ENCODE peak calls at places on chromosomes 11 and 22, in seven cellular contexts. One of them, this sample, is unnamed.

GRCh38 chr11:65551572-65552398 is 6.4 kb downstream of the LTBP3 start:
- DNase-seq in HCT116: peak
- DNase-seq in SK-N-SH: peak
- DNase-seq in K562: peak
- DNase-seq in HepG2: peak
- DNase-seq in GM12878: no peak
- DNase-seq in H1: peak
- DNase-seq in this sample: no peak

GRCh38 chr22:39239561-39240423 is 5.0 kb downstream of the PDGFB start:
- DNase-seq in HCT116: no peak
- DNase-seq in SK-N-SH: no peak
- DNase-seq in K562: no peak
- DNase-seq in HepG2: no peak
- DNase-seq in GM12878: no peak
- DNase-seq in H1: no peak
- DNase-seq in this sample: no peak

GRCh38 chr11:57634311-57634710 is 15.4 kb downstream of the YPEL4 start:
- DNase-seq in HCT116: no peak
- DNase-seq in SK-N-SH: no peak
- DNase-seq in K562: no peak
- DNase-seq in HepG2: no peak
- DNase-seq in GM12878: no peak
- DNase-seq in H1: no peak
- DNase-seq in this sample: no peak

GRCh38 chr22:28541137-28541536 is 138.5 kb downstream of the TTC28 start:
- DNase-seq in HCT116: no peak
- DNase-seq in SK-N-SH: no peak
- DNase-seq in K562: no peak
- DNase-seq in HepG2: no peak
- DNase-seq in GM12878: no peak
- DNase-seq in H1: no peak
- DNase-seq in this sample: no peak

GRCh38 chr11:1782831-1783724 is 19.4 kb upstream of the CTSD start:
- DNase-seq in HCT116: no peak
- DNase-seq in SK-N-SH: peak
- DNase-seq in K562: no peak
- DNase-seq in HepG2: no peak
- DNase-seq in GM12878: no peak
- DNase-seq in H1: no peak
- DNase-seq in this sample: peak

GRCh38 chr11:120128392-120129172 is 9.3 kb downstream of the TRIM29 start:
- DNase-seq in HCT116: no peak
- DNase-seq in SK-N-SH: no peak
- DNase-seq in K562: no peak
- DNase-seq in HepG2: peak
- DNase-seq in GM12878: no peak
- DNase-seq in H1: no peak
- DNase-seq in this sample: peak

GRCh38 chr11:15629690-15630321 is 515.1 kb downstream of the INSC start:
- DNase-seq in HCT116: peak
- DNase-seq in SK-N-SH: no peak
- DNase-seq in K562: no peak
- DNase-seq in HepG2: peak
- DNase-seq in GM12878: no peak
- DNase-seq in H1: peak
- DNase-seq in this sample: no peak

GRCh38 chr22:31800065-31800464 is 46.2 kb downstream of the DEPDC5 start:
- DNase-seq in HCT116: peak
- DNase-seq in SK-N-SH: no peak
- DNase-seq in K562: no peak
- DNase-seq in HepG2: no peak
- DNase-seq in GM12878: no peak
- DNase-seq in H1: no peak
- DNase-seq in this sample: no peak

GRCh38 chr11:64867748-64868462 is 10.5 kb downstream of the EHD1 start:
- DNase-seq in HCT116: no peak
- DNase-seq in SK-N-SH: no peak
- DNase-seq in K562: no peak
- DNase-seq in HepG2: no peak
- DNase-seq in GM12878: no peak
- DNase-seq in H1: no peak
- DNase-seq in this sample: no peak

GRCh38 chr11:120055646-120056045 is 82.3 kb downstream of the TRIM29 start:
- DNase-seq in HCT116: no peak
- DNase-seq in SK-N-SH: no peak
- DNase-seq in K562: no peak
- DNase-seq in HepG2: no peak
- DNase-seq in GM12878: no peak
- DNase-seq in H1: no peak
- DNase-seq in this sample: peak

GRCh38 chr11:27837895-27838563 is 137.8 kb upstream of the BDNF start:
- DNase-seq in HCT116: no peak
- DNase-seq in SK-N-SH: no peak
- DNase-seq in K562: no peak
- DNase-seq in HepG2: no peak
- DNase-seq in GM12878: peak
- DNase-seq in H1: no peak
- DNase-seq in this sample: no peak

GRCh38 chr11:78562398-78562797 is 12.3 kb downstream of the NARS2 start:
- DNase-seq in HCT116: no peak
- DNase-seq in SK-N-SH: no peak
- DNase-seq in K562: no peak
- DNase-seq in HepG2: no peak
- DNase-seq in GM12878: no peak
- DNase-seq in H1: no peak
- DNase-seq in this sample: no peak

GRCh38 chr11:1876361-1877063 is 15.2 kb downstream of the PRR33 start:
- DNase-seq in HCT116: no peak
- DNase-seq in SK-N-SH: peak
- DNase-seq in K562: peak
- DNase-seq in HepG2: peak
- DNase-seq in GM12878: no peak
- DNase-seq in H1: peak
- DNase-seq in this sample: peak

GRCh38 chr22:34278121-34278520 is 357.8 kb upstream of the LARGE1 start:
- DNase-seq in HCT116: no peak
- DNase-seq in SK-N-SH: no peak
- DNase-seq in K562: no peak
- DNase-seq in HepG2: no peak
- DNase-seq in GM12878: no peak
- DNase-seq in H1: no peak
- DNase-seq in this sample: no peak

GRCh38 chr11:125724125-125724524 is 22.0 kb upstream of the PATE1 start:
- DNase-seq in HCT116: peak
- DNase-seq in SK-N-SH: no peak
- DNase-seq in K562: no peak
- DNase-seq in HepG2: peak
- DNase-seq in GM12878: no peak
- DNase-seq in H1: no peak
- DNase-seq in this sample: peak

GRCh38 chr11:128860571-128861361 is 6.3 kb downstream of the KCNJ1 start:
- DNase-seq in HCT116: no peak
- DNase-seq in SK-N-SH: peak
- DNase-seq in K562: no peak
- DNase-seq in HepG2: no peak
- DNase-seq in GM12878: no peak
- DNase-seq in H1: no peak
- DNase-seq in this sample: no peak

GRCh38 chr22:26481694-26482093 is 1.9 kb downstream of the HPS4 start:
- DNase-seq in HCT116: no peak
- DNase-seq in SK-N-SH: no peak
- DNase-seq in K562: no peak
- DNase-seq in HepG2: no peak
- DNase-seq in GM12878: no peak
- DNase-seq in H1: no peak
- DNase-seq in this sample: no peak

GRCh38 chr11:106242723-106243405 is 165.4 kb downstream of the AASDHPPT start:
- DNase-seq in HCT116: no peak
- DNase-seq in SK-N-SH: no peak
- DNase-seq in K562: no peak
- DNase-seq in HepG2: no peak
- DNase-seq in GM12878: no peak
- DNase-seq in H1: no peak
- DNase-seq in this sample: no peak

GRCh38 chr11:119928047-119928446 is 199.0 kb upstream of the NECTIN1 start:
- DNase-seq in HCT116: no peak
- DNase-seq in SK-N-SH: no peak
- DNase-seq in K562: peak
- DNase-seq in HepG2: no peak
- DNase-seq in GM12878: no peak
- DNase-seq in H1: no peak
- DNase-seq in this sample: no peak

GRCh38 chr11:75264971-75265370 is 24.4 kb downstream of the TPBGL start:
- DNase-seq in HCT116: no peak
- DNase-seq in SK-N-SH: no peak
- DNase-seq in K562: no peak
- DNase-seq in HepG2: no peak
- DNase-seq in GM12878: no peak
- DNase-seq in H1: no peak
- DNase-seq in this sample: no peak

GRCh38 chr11:119783466-119784400 is 54.7 kb upstream of the NECTIN1 start:
- DNase-seq in HCT116: no peak
- DNase-seq in SK-N-SH: no peak
- DNase-seq in K562: no peak
- DNase-seq in HepG2: no peak
- DNase-seq in GM12878: no peak
- DNase-seq in H1: no peak
- DNase-seq in this sample: no peak

GRCh38 chr11:101915811-101916291 is 471 bp downstream of the ANGPTL5 start:
- DNase-seq in HCT116: no peak
- DNase-seq in SK-N-SH: peak
- DNase-seq in K562: no peak
- DNase-seq in HepG2: no peak
- DNase-seq in GM12878: no peak
- DNase-seq in H1: no peak
- DNase-seq in this sample: peak
- TF ChIP-seq JUND in HCT116: no peak
- TF ChIP-seq JUND in SK-N-SH: no peak
- TF ChIP-seq JUND in K562: no peak
- TF ChIP-seq JUND in HepG2: no peak
- TF ChIP-seq JUND in GM12878: no peak
- TF ChIP-seq JUND in H1: no peak
- TF ChIP-seq JUND in this sample: no peak

GRCh38 chr22:46290843-46291785 is 5.6 kb upstream of the GTSE1 start:
- DNase-seq in HCT116: no peak
- DNase-seq in SK-N-SH: no peak
- DNase-seq in K562: no peak
- DNase-seq in HepG2: no peak
- DNase-seq in GM12878: no peak
- DNase-seq in H1: no peak
- DNase-seq in this sample: no peak

GRCh38 chr22:46288846-46289243 is 7.8 kb upstream of the GTSE1 start:
- DNase-seq in HCT116: no peak
- DNase-seq in SK-N-SH: no peak
- DNase-seq in K562: no peak
- DNase-seq in HepG2: no peak
- DNase-seq in GM12878: no peak
- DNase-seq in H1: no peak
- DNase-seq in this sample: no peak

GRCh38 chr22:46292173-46292572 is 4.5 kb upstream of the GTSE1 start:
- DNase-seq in HCT116: no peak
- DNase-seq in SK-N-SH: no peak
- DNase-seq in K562: no peak
- DNase-seq in HepG2: no peak
- DNase-seq in GM12878: no peak
- DNase-seq in H1: no peak
- DNase-seq in this sample: no peak

GRCh38 chr22:46289244-46289891 is 7.3 kb upstream of the GTSE1 start:
- DNase-seq in HCT116: no peak
- DNase-seq in SK-N-SH: no peak
- DNase-seq in K562: no peak
- DNase-seq in HepG2: no peak
- DNase-seq in GM12878: no peak
- DNase-seq in H1: no peak
- DNase-seq in this sample: no peak

DNA sequence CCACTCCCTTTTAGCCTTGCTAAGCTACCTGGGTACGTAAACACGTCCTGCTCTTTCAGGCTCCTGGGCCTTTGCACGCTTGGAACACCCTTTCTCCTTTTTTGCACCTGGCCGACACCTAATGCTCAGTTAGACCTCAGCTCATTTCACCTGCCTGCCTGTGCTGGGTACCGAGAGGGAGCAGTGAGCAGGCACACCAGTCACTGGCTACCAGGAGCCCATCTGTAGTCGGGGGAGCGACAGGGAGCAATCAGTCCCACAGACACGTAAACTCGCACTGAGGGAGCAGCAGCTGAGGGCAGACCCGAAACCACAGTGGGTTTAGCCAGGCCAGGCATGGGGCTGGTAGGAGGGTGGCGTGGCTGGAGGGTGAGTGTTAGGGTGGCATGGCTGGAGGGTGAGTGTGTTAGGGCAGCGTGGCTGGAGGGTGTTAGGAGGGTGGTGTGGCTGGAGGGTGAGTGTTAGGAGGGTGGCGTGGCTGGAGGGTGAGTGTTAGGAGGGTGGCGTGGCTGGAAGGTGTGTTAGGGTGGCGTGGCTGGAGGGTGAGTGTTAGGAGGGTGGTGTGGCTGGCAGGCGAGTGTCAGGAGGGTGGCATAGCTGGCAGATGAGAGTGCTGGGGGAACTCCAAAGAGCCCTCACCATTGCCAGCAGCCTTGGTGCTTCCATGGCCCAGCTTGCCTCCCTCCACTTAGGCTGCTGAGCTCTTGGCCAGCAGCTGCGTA is 6.4 kb upstream of the GTSE1 start:
- DNase-seq in HCT116: no peak
- DNase-seq in SK-N-SH: no peak
- DNase-seq in K562: no peak
- DNase-seq in HepG2: no peak
- DNase-seq in GM12878: no peak
- DNase-seq in H1: no peak
- DNase-seq in this sample: no peak
- TF ChIP-seq JUND in HCT116: no peak
- TF ChIP-seq JUND in SK-N-SH: no peak
- TF ChIP-seq JUND in K562: no peak
- TF ChIP-seq JUND in HepG2: no peak
- TF ChIP-seq JUND in GM12878: no peak
- TF ChIP-seq JUND in H1: no peak
- TF ChIP-seq JUND in this sample: no peak

DNA sequence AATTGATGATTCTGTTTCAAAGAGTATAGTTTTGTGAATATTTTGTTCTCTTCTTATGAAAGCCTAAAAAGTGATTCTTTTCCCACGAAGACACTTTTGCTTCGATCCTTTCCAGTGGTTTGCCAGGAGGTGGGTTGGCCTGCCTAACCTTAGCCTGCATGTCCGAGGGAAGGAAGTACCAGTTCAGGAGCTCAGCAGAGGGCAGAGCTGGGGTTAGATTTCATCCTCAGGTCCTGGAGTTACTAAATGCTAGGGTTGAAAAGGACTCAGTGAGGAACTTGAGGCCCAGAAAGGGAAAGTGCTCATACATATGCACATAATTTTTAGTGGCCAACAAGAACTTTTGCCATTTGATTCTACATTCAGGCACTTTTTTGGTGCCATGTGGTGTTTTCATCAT is 36.6 kb downstream of the NCAM1 start:
- DNase-seq in HCT116: no peak
- DNase-seq in SK-N-SH: no peak
- DNase-seq in K562: no peak
- DNase-seq in HepG2: no peak
- DNase-seq in GM12878: no peak
- DNase-seq in H1: no peak
- DNase-seq in this sample: no peak
- TF ChIP-seq JUND in HCT116: no peak
- TF ChIP-seq JUND in SK-N-SH: no peak
- TF ChIP-seq JUND in K562: no peak
- TF ChIP-seq JUND in HepG2: no peak
- TF ChIP-seq JUND in GM12878: no peak
- TF ChIP-seq JUND in H1: no peak
- TF ChIP-seq JUND in this sample: no peak

GRCh38 chr22:20141186-20142077 is 9.4 kb downstream of the CCDC188 start:
- DNase-seq in HCT116: no peak
- DNase-seq in SK-N-SH: no peak
- DNase-seq in K562: no peak
- DNase-seq in HepG2: no peak
- DNase-seq in GM12878: no peak
- DNase-seq in H1: no peak
- DNase-seq in this sample: no peak
- TF ChIP-seq JUND in HCT116: no peak
- TF ChIP-seq JUND in SK-N-SH: no peak
- TF ChIP-seq JUND in K562: no peak
- TF ChIP-seq JUND in HepG2: no peak
- TF ChIP-seq JUND in GM12878: no peak
- TF ChIP-seq JUND in H1: no peak
- TF ChIP-seq JUND in this sample: no peak